ENCODE peak calls at places on chromosome 11, in five cellular contexts. One of them, this sample, is unnamed.

GRCh38 chr11:23233075-23233474 is 372.8 kb upstream of the CCDC179 start:
- DNase-seq in fibroblast of villous mesenchyme: peak
- DNase-seq in upper lobe of left lung: no peak
- DNase-seq in HCT116: no peak
- DNase-seq in left ventricle myocardium inferior: no peak
- DNase-seq in this sample: no peak

GRCh38 chr11:130711193-130711592 is 205.1 kb downstream of the SNX19 start:
- DNase-seq in fibroblast of villous mesenchyme: no peak
- DNase-seq in upper lobe of left lung: no peak
- DNase-seq in HCT116: no peak
- DNase-seq in left ventricle myocardium inferior: no peak
- DNase-seq in this sample: no peak

GRCh38 chr11:36657610-36658225 is 59.7 kb upstream of the RAG2 start:
- DNase-seq in fibroblast of villous mesenchyme: no peak
- DNase-seq in upper lobe of left lung: no peak
- DNase-seq in HCT116: no peak
- DNase-seq in left ventricle myocardium inferior: no peak
- DNase-seq in this sample: no peak

GRCh38 chr11:67345949-67346819 is 7.2 kb downstream of the POLD4 start:
- DNase-seq in fibroblast of villous mesenchyme: peak
- DNase-seq in upper lobe of left lung: no peak
- DNase-seq in HCT116: peak
- DNase-seq in left ventricle myocardium inferior: no peak
- DNase-seq in this sample: no peak

GRCh38 chr11:2305862-2306823 is 4.3 kb downstream of the TSPAN32 start:
- DNase-seq in fibroblast of villous mesenchyme: peak
- DNase-seq in upper lobe of left lung: no peak
- DNase-seq in HCT116: no peak
- DNase-seq in left ventricle myocardium inferior: peak
- DNase-seq in this sample: peak

GRCh38 chr11:64241430-64242153 is 697 bp downstream of the FKBP2 start:
- DNase-seq in fibroblast of villous mesenchyme: peak
- DNase-seq in upper lobe of left lung: peak
- DNase-seq in HCT116: peak
- DNase-seq in left ventricle myocardium inferior: peak
- DNase-seq in this sample: peak

GRCh38 chr11:2706321-2706720 is 6.5 kb upstream of the KCNQ1OT1 start:
- DNase-seq in fibroblast of villous mesenchyme: no peak
- DNase-seq in upper lobe of left lung: no peak
- DNase-seq in HCT116: no peak
- DNase-seq in left ventricle myocardium inferior: no peak
- DNase-seq in this sample: peak

GRCh38 chr11:121794671-121795070 is 321.3 kb downstream of the BLID start:
- DNase-seq in fibroblast of villous mesenchyme: no peak
- DNase-seq in upper lobe of left lung: peak
- DNase-seq in HCT116: no peak
- DNase-seq in left ventricle myocardium inferior: no peak
- DNase-seq in this sample: peak

GRCh38 chr11:3115321-3115720 is 49.8 kb downstream of the OSBPL5 start:
- DNase-seq in fibroblast of villous mesenchyme: peak
- DNase-seq in upper lobe of left lung: no peak
- DNase-seq in HCT116: no peak
- DNase-seq in left ventricle myocardium inferior: no peak
- DNase-seq in this sample: no peak

GRCh38 chr11:14644396-14645246 is 1.0 kb downstream of the PDE3B start:
- DNase-seq in fibroblast of villous mesenchyme: peak
- DNase-seq in upper lobe of left lung: peak
- DNase-seq in HCT116: peak
- DNase-seq in left ventricle myocardium inferior: peak
- DNase-seq in this sample: peak

GRCh38 chr11:118219244-118219643 is 5.6 kb downstream of the JAML start:
- DNase-seq in fibroblast of villous mesenchyme: no peak
- DNase-seq in upper lobe of left lung: no peak
- DNase-seq in HCT116: no peak
- DNase-seq in left ventricle myocardium inferior: no peak
- DNase-seq in this sample: no peak

GRCh38 chr11:118215765-118216164 is 9.0 kb downstream of the JAML start:
- DNase-seq in fibroblast of villous mesenchyme: no peak
- DNase-seq in upper lobe of left lung: no peak
- DNase-seq in HCT116: no peak
- DNase-seq in left ventricle myocardium inferior: no peak
- DNase-seq in this sample: no peak

GRCh38 chr11:118215262-118215661 is 9.5 kb downstream of the JAML start:
- DNase-seq in fibroblast of villous mesenchyme: no peak
- DNase-seq in upper lobe of left lung: no peak
- DNase-seq in HCT116: no peak
- DNase-seq in left ventricle myocardium inferior: no peak
- DNase-seq in this sample: no peak

GRCh38 chr11:118217575-118217974 is 7.2 kb downstream of the JAML start:
- DNase-seq in fibroblast of villous mesenchyme: no peak
- DNase-seq in upper lobe of left lung: no peak
- DNase-seq in HCT116: no peak
- DNase-seq in left ventricle myocardium inferior: no peak
- DNase-seq in this sample: no peak

DNA sequence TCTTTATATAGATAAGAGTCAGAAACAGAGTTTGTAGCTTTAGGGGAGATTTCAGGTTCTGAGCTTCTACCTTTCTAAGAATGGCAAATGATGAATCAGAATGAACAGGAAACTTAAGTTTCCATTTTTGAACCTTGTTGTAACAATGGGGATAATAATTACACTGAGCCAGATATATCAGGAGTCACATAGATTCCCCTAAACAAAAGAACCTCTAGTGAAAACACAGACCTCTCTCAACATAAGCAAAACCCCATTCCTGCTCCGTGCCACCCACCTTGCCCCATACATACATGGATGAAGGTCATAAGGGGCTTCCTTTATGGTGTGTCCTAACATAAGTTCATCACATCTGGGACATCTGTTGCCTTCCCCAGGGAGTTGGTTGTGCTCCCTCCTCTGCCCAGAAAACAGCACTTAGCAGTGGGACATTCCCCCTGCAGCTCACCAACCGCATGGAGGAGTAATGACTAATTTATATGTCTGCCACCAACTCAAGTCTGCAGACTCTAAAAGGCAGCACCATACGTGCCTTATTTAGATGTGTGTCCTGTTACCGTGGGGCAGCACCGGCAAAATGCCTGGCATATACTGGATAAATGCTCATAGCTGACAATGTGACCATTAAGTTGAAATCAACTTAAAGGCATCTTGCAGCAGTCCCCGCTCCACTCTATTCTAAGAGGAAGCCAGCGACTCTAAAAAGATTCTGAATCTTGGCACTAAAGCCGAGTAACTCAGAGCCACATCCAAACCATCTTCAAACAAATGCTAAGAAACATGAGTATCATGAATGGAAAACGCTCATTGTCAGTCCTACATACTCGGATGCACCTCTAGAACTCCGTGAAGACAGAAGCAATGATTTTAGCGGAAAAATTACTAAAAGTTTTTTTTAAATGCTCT is 7.9 kb downstream of the JAML start:
- DNase-seq in fibroblast of villous mesenchyme: no peak
- DNase-seq in upper lobe of left lung: no peak
- DNase-seq in HCT116: no peak
- DNase-seq in left ventricle myocardium inferior: no peak
- DNase-seq in this sample: no peak
- H3K4me3 ChIP-seq in fibroblast of villous mesenchyme: no peak
- H3K4me3 ChIP-seq in upper lobe of left lung: no peak
- H3K4me3 ChIP-seq in HCT116: no peak
- H3K4me3 ChIP-seq in left ventricle myocardium inferior: no peak
- H3K4me3 ChIP-seq in this sample: no peak

GRCh38 chr11:5624489-5625278 is at the start of gene TRIM34:
- DNase-seq in fibroblast of villous mesenchyme: peak
- DNase-seq in upper lobe of left lung: no peak
- DNase-seq in HCT116: no peak
- DNase-seq in left ventricle myocardium inferior: no peak
- DNase-seq in this sample: peak
- H3K4me3 ChIP-seq in fibroblast of villous mesenchyme: peak
- H3K4me3 ChIP-seq in upper lobe of left lung: peak
- H3K4me3 ChIP-seq in HCT116: peak
- H3K4me3 ChIP-seq in left ventricle myocardium inferior: peak
- H3K4me3 ChIP-seq in this sample: peak

DNA sequence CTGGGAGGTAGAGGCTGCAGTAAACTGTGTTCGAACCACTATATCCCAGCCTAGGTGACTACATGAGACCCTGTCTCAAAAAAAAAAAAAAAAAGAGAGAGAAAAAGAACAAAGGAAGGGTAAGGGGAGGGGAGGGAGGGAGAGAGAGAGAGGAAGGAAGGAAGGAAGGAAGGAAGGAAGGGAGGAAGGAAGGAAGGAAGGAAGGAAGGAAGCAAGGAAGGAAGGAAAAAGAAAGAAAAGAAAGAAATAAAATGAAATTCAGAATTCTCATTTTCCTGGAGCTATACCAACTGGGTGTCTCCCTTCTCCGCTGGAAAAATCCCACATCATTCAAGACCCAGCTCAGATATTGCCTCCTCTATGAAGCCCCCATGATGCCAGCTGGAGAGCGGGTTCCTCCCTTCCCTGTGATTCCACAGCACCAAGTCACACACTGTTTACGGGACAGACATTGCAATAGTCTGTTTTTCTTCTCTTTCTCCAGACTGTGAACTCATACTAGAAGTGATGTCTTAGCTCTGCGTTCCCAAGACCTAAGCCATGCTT is 3.0 kb upstream of the PPFIA1 start:
- DNase-seq in fibroblast of villous mesenchyme: no peak
- DNase-seq in upper lobe of left lung: no peak
- DNase-seq in HCT116: no peak
- DNase-seq in left ventricle myocardium inferior: no peak
- DNase-seq in this sample: no peak
- H3K4me3 ChIP-seq in fibroblast of villous mesenchyme: no peak
- H3K4me3 ChIP-seq in upper lobe of left lung: no peak
- H3K4me3 ChIP-seq in HCT116: no peak
- H3K4me3 ChIP-seq in left ventricle myocardium inferior: no peak
- H3K4me3 ChIP-seq in this sample: no peak

GRCh38 chr11:35373284-35373933 is 45.9 kb downstream of the SLC1A2 start:
- DNase-seq in fibroblast of villous mesenchyme: no peak
- DNase-seq in upper lobe of left lung: no peak
- DNase-seq in HCT116: no peak
- DNase-seq in left ventricle myocardium inferior: no peak
- DNase-seq in this sample: no peak
- H3K4me3 ChIP-seq in fibroblast of villous mesenchyme: no peak
- H3K4me3 ChIP-seq in upper lobe of left lung: no peak
- H3K4me3 ChIP-seq in HCT116: no peak
- H3K4me3 ChIP-seq in left ventricle myocardium inferior: no peak
- H3K4me3 ChIP-seq in this sample: no peak

GRCh38 chr11:45333506-45333971 is 47.4 kb upstream of the SYT13 start:
- DNase-seq in fibroblast of villous mesenchyme: peak
- DNase-seq in upper lobe of left lung: no peak
- DNase-seq in HCT116: peak
- DNase-seq in left ventricle myocardium inferior: peak
- DNase-seq in this sample: peak
- H3K4me3 ChIP-seq in fibroblast of villous mesenchyme: peak
- H3K4me3 ChIP-seq in upper lobe of left lung: no peak
- H3K4me3 ChIP-seq in HCT116: no peak
- H3K4me3 ChIP-seq in left ventricle myocardium inferior: peak
- H3K4me3 ChIP-seq in this sample: peak

GRCh38 chr11:112073941-112074811 is at the start of the genes NKAPD1 and PIH1D2:
- DNase-seq in fibroblast of villous mesenchyme: peak
- DNase-seq in upper lobe of left lung: peak
- DNase-seq in HCT116: peak
- DNase-seq in left ventricle myocardium inferior: peak
- DNase-seq in this sample: peak
- H3K4me3 ChIP-seq in fibroblast of villous mesenchyme: peak
- H3K4me3 ChIP-seq in upper lobe of left lung: peak
- H3K4me3 ChIP-seq in HCT116: peak
- H3K4me3 ChIP-seq in left ventricle myocardium inferior: peak
- H3K4me3 ChIP-seq in this sample: peak

DNA sequence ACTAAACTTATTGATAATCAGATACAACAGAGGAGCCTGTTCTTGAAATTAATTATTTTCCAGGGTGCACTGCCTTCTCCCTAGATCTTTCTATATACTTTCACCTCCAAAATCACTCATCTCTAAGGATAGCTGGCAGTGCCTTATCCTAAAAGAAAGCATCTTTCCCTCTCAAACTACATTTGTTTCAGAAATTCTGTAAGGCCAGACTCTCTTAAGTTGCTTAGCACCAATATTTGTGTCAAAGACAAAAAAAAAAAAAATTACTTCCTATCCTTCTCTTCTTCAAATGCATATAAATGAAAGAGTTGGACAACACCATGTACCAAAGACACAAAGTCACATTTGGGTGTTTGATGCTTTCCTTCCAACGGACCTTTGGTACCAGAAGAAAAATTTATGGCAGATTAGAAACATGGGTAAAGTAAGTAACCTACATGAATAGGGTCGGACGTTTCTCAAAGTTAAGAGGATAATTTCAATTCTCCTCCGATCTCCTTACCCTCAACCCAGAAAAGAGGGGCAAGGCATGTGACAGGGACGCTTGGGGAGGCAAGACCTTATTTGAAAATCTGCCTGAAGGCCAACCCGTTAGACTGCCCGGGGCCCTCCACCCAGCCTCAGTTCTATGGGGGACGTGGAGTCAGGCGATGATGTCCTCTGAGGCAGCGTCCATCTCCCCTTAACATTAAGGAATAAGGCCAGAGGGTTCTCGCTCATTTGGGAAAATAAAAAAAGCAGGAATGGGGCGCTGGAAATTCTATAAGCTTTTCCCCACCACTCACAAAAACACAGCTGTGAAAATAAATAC is 66.3 kb downstream of the ETS1 start:
- DNase-seq in fibroblast of villous mesenchyme: peak
- DNase-seq in upper lobe of left lung: no peak
- DNase-seq in HCT116: no peak
- DNase-seq in left ventricle myocardium inferior: no peak
- DNase-seq in this sample: no peak
- H3K4me3 ChIP-seq in fibroblast of villous mesenchyme: peak
- H3K4me3 ChIP-seq in upper lobe of left lung: peak
- H3K4me3 ChIP-seq in HCT116: peak
- H3K4me3 ChIP-seq in left ventricle myocardium inferior: peak
- H3K4me3 ChIP-seq in this sample: peak